ENCODE peak calls at places on chromosomes 12 and 14, in six cellular contexts. X is stomach, Q is A549, E is body of pancreas, J is psoas muscle, B is lung. Y is an unnamed sample. For H3K4me1, the result is how much of the 10 kb centered on the place peaks cover.

GRCh38 chr12:121107681-121108080 is 25.0 kb upstream of the P2RX7 start:
- DNase-seq in X (no peak), Q (no peak), E (no peak), J (no peak), B (no peak), Y (no peak)

GRCh38 chr14:55913324-55914035 is 204.7 kb upstream of the PELI2 start:
- DNase-seq in Q (no peak), E (no peak), B (no peak), X (no peak), J (peak), Y (no peak)

GRCh38 chr12:3202734-3203446 is 125.7 kb downstream of the TSPAN9 start:
- DNase-seq in X (peak), E (peak), J (peak), Q (peak), B (peak), Y (peak)

GRCh38 chr12:114274131-114274530 is 131.8 kb downstream of the TBX5 start:
- DNase-seq in X (no peak), E (no peak), J (no peak), B (no peak), Q (no peak), Y (no peak)

GRCh38 chr12:3745152-3745551 is 7.8 kb downstream of the CRACR2A start:
- DNase-seq in E (no peak), Q (no peak), X (no peak), J (no peak), B (no peak), Y (no peak)

GRCh38 chr12:17982556-17982955 is 107.4 kb downstream of the RERGL start:
- DNase-seq in E (no peak), B (no peak), J (no peak), X (no peak), Q (no peak), Y (no peak)

GRCh38 chr12:26939953-26940352 is 1.7 kb downstream of the FGFR1OP2 start:
- DNase-seq in B (no peak), X (no peak), Q (no peak), E (no peak), J (no peak), Y (no peak)

GRCh38 chr14:69490219-69490918 is 5.8 kb downstream of the PLEKHD1 start:
- DNase-seq in Q (no peak), B (no peak), X (no peak), E (no peak), J (no peak), Y (no peak)

GRCh38 chr12:79021021-79021420 is 156.4 kb downstream of the SYT1 start:
- DNase-seq in Q (no peak), X (no peak), J (no peak), E (no peak), B (no peak), Y (no peak)

GRCh38 chr12:108773798-108774788 is 42.8 kb upstream of the CORO1C start:
- DNase-seq in X (peak), E (peak), B (peak), Q (peak), J (peak), Y (no peak)

GRCh38 chr12:34404377-34405285 is 382.3 kb downstream of the ALG10 start:
- DNase-seq in X (peak), J (peak), Q (no peak), E (no peak), B (peak), Y (peak)

GRCh38 chr14:93789366-93790130 is 1.3 kb upstream of the PRIMA1 start:
- DNase-seq in J (no peak), E (no peak), B (no peak), Q (no peak), X (no peak), Y (no peak)

GRCh38 chr12:26799741-26800140 is 33.3 kb downstream of the ITPR2 start:
- DNase-seq in Q (no peak), E (no peak), J (no peak), B (no peak), X (no peak), Y (no peak)

GRCh38 chr12:59737725-59738463 is 142.1 kb downstream of the SLC16A7 start:
- DNase-seq in Q (no peak), J (no peak), B (no peak), X (no peak), E (no peak), Y (no peak)

GRCh38 chr14:50021261-50021660 is 95.1 kb downstream of the VCPKMT start:
- DNase-seq in J (no peak), X (no peak), E (no peak), Q (no peak), B (no peak), Y (no peak)

GRCh38 chr12:51395283-51396230 is 4.4 kb upstream of the GALNT6 start:
- DNase-seq in X (no peak), Q (no peak), B (no peak), E (no peak), J (no peak), Y (peak)

GRCh38 chr12:14340371-14340770 is 25.1 kb upstream of the ATF7IP start:
- DNase-seq in B (no peak), X (no peak), J (no peak), E (no peak), Q (no peak), Y (no peak)

GRCh38 chr12:56941299-56942017 is 7.2 kb upstream of the SDR9C7 start:
- DNase-seq in J (no peak), E (no peak), B (no peak), Q (peak), X (no peak), Y (no peak)

GRCh38 chr12:54298904-54299303 is 1.9 kb downstream of the NFE2 start:
- DNase-seq in Q (no peak), E (no peak), X (no peak), B (no peak), J (no peak), Y (no peak)

GRCh38 chr12:54301428-54302045 is 722 bp upstream of the NFE2 start:
- DNase-seq in E (no peak), Q (no peak), J (no peak), X (no peak), B (no peak), Y (peak)

GRCh38 chr12:54300732-54301427 is at the start of gene NFE2:
- DNase-seq in B (peak), E (peak), X (peak), Q (peak), J (peak), Y (peak)

GRCh38 chr12:54299515-54300266 is 1.1 kb downstream of the NFE2 start:
- DNase-seq in X (no peak), Q (no peak), B (no peak), E (no peak), J (no peak), Y (no peak)

GRCh38 chr12:54300267-54300731 is 516 bp downstream of the NFE2 start:
- DNase-seq in B (no peak), X (no peak), Q (no peak), J (no peak), E (no peak), Y (no peak)
- H3K4me3 ChIP-seq in B (no peak), X (peak), Q (peak), J (peak), E (peak), Y (peak)

GRCh38 chr12:54418441-54419087 is 502 bp downstream of the ITGA5 start:
- DNase-seq in E (no peak), Q (no peak), J (no peak), B (no peak), X (no peak), Y (no peak)
- H3K4me1 ChIP-seq in E (half or more), Q (half or more), J (under half), B (under half), X (under half), Y (under half)

GRCh38 chr12:102980350-102980749 is 22.9 kb downstream of the ASCL1 start:
- DNase-seq in X (no peak), E (no peak), B (no peak), J (no peak), Q (no peak), Y (no peak)

GRCh38 chr12:102978316-102978715 is 20.8 kb downstream of the ASCL1 start:
- DNase-seq in X (no peak), B (no peak), E (no peak), Q (no peak), J (no peak), Y (no peak)

GRCh38 chr12:102973583-102973982 is 16.1 kb downstream of the ASCL1 start:
- DNase-seq in B (no peak), Q (no peak), X (no peak), J (no peak), E (no peak), Y (no peak)

GRCh38 chr12:102971227-102971626 is 13.8 kb downstream of the ASCL1 start:
- DNase-seq in E (no peak), X (no peak), J (no peak), Q (no peak), B (no peak), Y (no peak)

DNA sequence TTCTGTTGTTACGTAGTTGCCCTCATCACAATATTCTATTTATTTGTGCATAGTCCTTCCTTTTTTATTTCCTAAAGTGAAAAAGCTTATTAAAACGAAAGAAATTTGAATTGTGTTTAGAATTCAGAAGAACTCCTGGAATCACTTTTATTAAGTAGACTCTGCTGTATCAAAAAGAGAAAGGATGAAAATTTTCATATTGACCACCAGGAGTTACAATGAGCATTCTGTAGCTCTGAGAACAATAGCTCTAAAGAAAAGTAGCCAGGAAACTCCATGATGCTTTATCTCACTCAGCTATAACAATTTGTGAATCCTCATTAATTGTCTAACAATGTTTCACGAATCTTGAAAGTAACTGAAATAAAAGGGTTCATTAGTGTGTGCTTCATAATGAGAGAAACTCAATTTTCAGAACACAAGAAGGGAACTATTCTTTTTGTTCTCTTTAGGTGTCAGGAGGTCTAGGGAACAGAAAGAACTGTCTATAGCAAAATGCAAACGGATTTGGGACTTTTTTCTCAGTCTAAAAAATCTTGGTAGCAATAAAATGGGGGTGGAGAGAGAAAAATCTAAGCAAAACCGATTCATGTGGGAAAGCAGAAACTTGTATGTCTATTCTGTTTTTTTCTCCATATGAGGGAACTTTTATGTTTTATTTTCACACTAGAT is 19.3 kb downstream of the ASCL1 start:
- DNase-seq in E (no peak), J (no peak), X (no peak), Q (no peak), B (no peak), Y (no peak)
- TF ChIP-seq CTCF in E (no peak), J (no peak), X (no peak), Q (no peak), B (no peak), Y (no peak)

DNA sequence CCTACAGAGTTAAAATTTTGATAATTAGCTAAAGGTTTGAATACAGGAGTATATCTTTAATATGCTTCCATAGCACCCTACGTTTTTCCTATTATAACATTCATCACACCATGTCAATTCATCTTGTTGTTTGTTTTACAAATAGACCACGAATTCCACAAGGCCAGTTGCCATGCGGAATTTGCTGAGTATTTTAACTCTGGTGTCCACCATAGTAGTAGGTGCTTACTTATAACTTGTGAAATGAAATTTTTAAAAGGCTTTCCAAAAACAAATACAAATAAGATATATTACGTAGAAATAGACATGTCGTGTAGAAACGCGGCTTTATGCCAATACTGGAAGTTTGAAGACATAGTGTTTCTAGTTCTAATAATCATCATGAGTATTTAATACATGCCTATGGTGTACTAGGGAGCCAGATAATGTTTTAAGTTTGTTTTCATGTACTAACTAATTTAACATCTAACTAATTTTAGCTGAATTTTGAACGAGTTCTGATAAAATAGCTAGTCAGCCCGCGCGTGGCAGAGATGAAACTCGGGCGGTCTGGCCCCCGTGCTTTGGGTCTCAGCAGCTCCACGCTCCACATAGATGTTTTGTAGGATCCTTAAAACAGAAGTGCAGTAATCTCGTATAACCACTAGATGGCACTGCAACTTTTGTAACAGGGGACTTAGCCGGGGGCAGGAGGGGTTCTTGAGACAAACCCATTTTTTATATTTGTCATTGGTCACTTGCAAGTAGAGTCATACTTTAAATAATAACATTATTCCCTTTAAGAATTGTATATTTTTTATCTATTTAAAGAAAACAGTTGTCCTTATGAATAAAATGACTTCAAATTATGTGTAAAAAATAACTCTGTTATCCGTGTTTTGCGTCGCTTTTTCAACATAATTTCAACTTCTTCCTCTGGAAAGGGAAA is 10.2 kb downstream of the CD69 start:
- DNase-seq in E (peak), Q (peak), X (no peak), B (peak), J (no peak), Y (peak)
- H3K4me3 ChIP-seq in E (no peak), Q (peak), X (peak), B (no peak), J (peak), Y (no peak)

DNA sequence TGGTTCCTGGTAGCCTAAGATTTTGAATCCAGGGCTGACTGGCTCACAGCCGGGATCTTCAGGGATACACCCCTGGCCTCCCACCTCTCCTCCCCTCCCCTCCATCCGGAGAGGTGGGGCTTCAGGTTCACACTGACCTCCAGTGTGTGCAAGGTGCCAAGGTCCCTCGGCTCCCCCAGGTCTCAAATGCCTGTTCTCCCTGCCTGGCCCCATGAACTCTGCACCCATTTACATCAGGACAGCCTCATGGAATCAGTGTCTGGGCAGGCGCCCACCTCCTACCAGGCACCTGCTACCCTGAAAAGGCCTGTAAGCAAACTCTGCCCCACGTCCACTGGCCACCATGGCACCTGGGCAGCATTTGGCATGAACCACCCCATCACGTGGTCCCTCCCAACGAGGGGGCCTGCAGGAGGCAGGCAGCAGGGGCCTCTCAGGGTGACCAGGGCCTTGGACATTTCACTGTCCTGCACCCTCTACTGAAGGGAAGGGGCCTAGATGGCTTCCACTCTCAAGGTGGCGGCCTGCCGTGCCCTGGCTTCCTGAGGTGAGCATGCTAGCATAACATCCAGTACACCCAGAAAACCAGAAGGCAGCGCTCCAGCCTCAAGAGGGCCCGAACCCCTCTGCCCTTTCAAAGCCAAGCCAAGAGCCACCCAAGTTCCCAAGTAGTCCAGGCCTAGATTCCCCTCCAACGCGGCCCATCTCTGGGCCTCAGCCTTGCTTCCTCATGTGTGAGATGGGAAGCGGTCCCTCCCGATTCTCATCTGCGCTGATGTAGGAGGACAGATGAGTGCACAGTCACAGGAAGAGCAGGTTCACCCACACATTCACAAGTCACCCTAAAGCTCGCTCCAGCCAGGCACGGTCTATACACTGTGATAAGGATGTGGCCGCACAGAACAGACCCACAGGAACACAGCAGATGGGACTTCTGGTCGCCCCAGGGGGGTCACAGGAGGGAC is 37.3 kb downstream of the CCDC85C start:
- DNase-seq in Q (no peak), J (no peak), X (no peak), B (no peak), E (no peak), Y (no peak)
- H3K4me1 ChIP-seq in Q (half or more), J (under half), X (half or more), B (under half), E (half or more), Y (under half)

GRCh38 chr14:24343795-24344660 is 4.2 kb upstream of the RIPK3 start:
- DNase-seq in X (no peak), Q (no peak), B (no peak), E (peak), J (no peak), Y (no peak)

GRCh38 chr14:24351517-24351916 is 11.7 kb upstream of the RIPK3 start:
- DNase-seq in E (no peak), J (no peak), Q (no peak), B (no peak), X (no peak), Y (no peak)

GRCh38 chr14:24349742-24350141 is 10.0 kb upstream of the RIPK3 start:
- DNase-seq in E (no peak), Q (no peak), J (no peak), B (no peak), X (no peak), Y (no peak)

GRCh38 chr14:24347140-24347539 is 7.3 kb upstream of the RIPK3 start:
- DNase-seq in E (no peak), J (no peak), X (no peak), B (no peak), Q (no peak), Y (no peak)

DNA sequence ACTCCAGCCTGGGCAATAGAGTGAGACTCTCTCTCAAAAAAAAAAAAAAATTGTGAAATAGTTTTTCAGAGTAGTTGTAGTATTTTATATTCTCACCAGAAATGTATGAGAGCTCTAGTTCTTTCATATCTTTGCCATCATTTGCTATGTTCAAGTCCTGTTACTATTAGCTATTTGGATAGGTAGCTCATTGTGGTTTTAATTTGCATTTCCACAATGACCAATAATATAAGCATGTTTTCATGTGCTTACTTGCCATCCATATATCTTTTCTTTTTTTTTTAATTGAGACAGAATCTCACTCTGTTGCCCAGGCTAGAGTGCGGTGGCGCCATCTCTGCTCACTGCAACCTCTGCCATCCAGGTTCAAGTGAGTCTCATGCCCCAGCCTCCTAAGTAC is 8.4 kb upstream of the RIPK3 start:
- DNase-seq in Q (no peak), B (no peak), J (no peak), E (no peak), X (no peak), Y (no peak)
- TF ChIP-seq CTCF in Q (no peak), B (no peak), J (no peak), E (no peak), X (no peak), Y (no peak)

DNA sequence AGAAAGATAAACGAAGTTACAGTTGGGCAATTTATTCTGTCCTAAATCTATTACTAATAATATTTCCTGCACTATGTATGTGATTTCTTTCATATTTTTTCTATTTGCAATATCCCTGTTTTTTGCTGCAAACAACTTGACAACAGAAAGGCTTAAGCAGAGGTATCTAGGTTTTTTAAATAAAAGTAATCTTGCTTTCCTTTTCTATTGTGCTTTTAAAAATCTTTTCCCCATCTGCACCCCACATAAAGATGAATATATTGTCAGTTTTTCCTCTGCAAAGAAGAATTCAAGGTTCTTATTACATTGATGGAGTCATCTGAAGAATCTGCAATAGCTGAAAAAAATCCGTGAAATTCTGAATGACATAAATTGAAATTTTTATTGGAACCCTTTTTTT is 502 bp upstream of the RALGAPA1 start:
- DNase-seq in B (no peak), Q (no peak), E (no peak), J (no peak), X (no peak), Y (no peak)
- H3K4me3 ChIP-seq in B (no peak), Q (peak), E (no peak), J (peak), X (peak), Y (peak)

GRCh38 chr12:125246346-125246656 is 181.1 kb downstream of the AACS start:
- DNase-seq in X (no peak), J (no peak), Q (no peak), E (no peak), B (no peak), Y (no peak)
- H3K4me1 ChIP-seq in X (under half), J (under half), Q (under half), E (under half), B (under half), Y (under half)